ENCODE peak calls at places on chromosomes 1 and 21, in five cellular contexts. L is cardiac muscle cell, N is cardiac fibroblast, I is spleen, M is GM12865. P is an unnamed sample.

GRCh38 chr1:194227157-194227556 is 1040.7 kb upstream of the B3GALT2 start:
- DNase-seq in L (no peak), I (no peak), N (no peak), M (no peak), P (no peak)

GRCh38 chr1:149849246-149849946 is 50.0 kb upstream of the BOLA1 start:
- DNase-seq in M (peak), I (no peak), N (no peak), L (no peak), P (no peak)

GRCh38 chr1:157819215-157819614 is 705 bp downstream of the FCRL1 start:
- DNase-seq in M (no peak), N (no peak), I (no peak), L (no peak), P (no peak)

GRCh38 chr1:90198616-90199015 is 203.7 kb downstream of the ZNF326 start:
- DNase-seq in M (no peak), N (no peak), I (no peak), L (no peak), P (no peak)

GRCh38 chr1:8667869-8668595 is 149.4 kb downstream of the RERE start:
- DNase-seq in L (peak), I (no peak), N (peak), M (no peak), P (peak)

GRCh38 chr1:156387899-156388813 is 19.1 kb downstream of the RHBG start:
- DNase-seq in L (peak), I (no peak), M (no peak), N (no peak), P (no peak)

GRCh38 chr1:37513795-37514349 is 694 bp downstream of the MEAF6 start:
- DNase-seq in L (peak), I (peak), M (peak), N (peak), P (peak)

GRCh38 chr1:64829411-64830033 is 84.6 kb downstream of the RAVER2 start:
- DNase-seq in L (no peak), N (no peak), I (no peak), M (no peak), P (no peak)

GRCh38 chr1:171115280-171115897 is 24.7 kb downstream of the FMO3 start:
- DNase-seq in L (peak), M (no peak), N (peak), I (no peak), P (no peak)

GRCh38 chr1:42973304-42973703 is 14.6 kb upstream of the SLC2A1 start:
- DNase-seq in N (peak), L (no peak), I (peak), M (no peak), P (no peak)

GRCh38 chr1:45767035-45767434 is 16.6 kb upstream of the IPP start:
- DNase-seq in N (peak), I (no peak), M (no peak), L (peak), P (peak)

GRCh38 chr1:25733271-25733670 is 66.7 kb upstream of the SELENON start:
- DNase-seq in M (no peak), L (no peak), N (no peak), I (peak), P (no peak)

GRCh38 chr1:104195395-104195794 is 445.7 kb downstream of the AMY1C start:
- DNase-seq in I (no peak), L (no peak), N (peak), M (no peak), P (no peak)

GRCh38 chr1:25579947-25580309 is 36.5 kb downstream of the LDLRAP1 start:
- DNase-seq in I (peak), N (no peak), L (no peak), M (no peak), P (no peak)

GRCh38 chr1:167442142-167442848 is 76.0 kb downstream of the CD247 start:
- DNase-seq in I (peak), M (peak), L (peak), N (peak), P (peak)

GRCh38 chr1:31788825-31789256 is 24.7 kb upstream of the ADGRB2 start:
- DNase-seq in I (no peak), N (peak), M (no peak), L (peak), P (peak)

GRCh38 chr21:25330266-25330665 is 277.0 kb downstream of the MRPL39 start:
- DNase-seq in M (no peak), I (no peak), N (no peak), L (no peak), P (peak)

GRCh38 chr1:173393655-173393993 is 83.5 kb upstream of the PRDX6 start:
- DNase-seq in I (no peak), L (peak), N (peak), M (no peak), P (peak)

GRCh38 chr21:45823100-45823681 is 158.4 kb upstream of the COL6A1 start:
- DNase-seq in N (no peak), I (peak), M (no peak), L (no peak), P (no peak)

GRCh38 chr1:46554236-46555080 is 3.0 kb upstream of the KNCN start:
- DNase-seq in M (no peak), N (no peak), I (peak), L (no peak), P (no peak)

GRCh38 chr1:15233689-15234088 is 13.3 kb upstream of the FHAD1 start:
- DNase-seq in L (no peak), I (no peak), N (no peak), M (no peak), P (no peak)

GRCh38 chr1:171486048-171486519 is 754 bp downstream of the PRRC2C start:
- DNase-seq in N (peak), I (no peak), L (peak), M (peak), P (peak)

GRCh38 chr1:15678578-15678977 is 5.5 kb upstream of the PLEKHM2 start:
- DNase-seq in N (peak), L (peak), M (peak), I (no peak), P (peak)

GRCh38 chr1:23904748-23905357 is 8.3 kb downstream of the CNR2 start:
- DNase-seq in N (no peak), M (peak), I (no peak), L (no peak), P (no peak)

GRCh38 chr1:109932679-109933078 is 22.0 kb downstream of the CSF1 start:
- DNase-seq in I (no peak), L (no peak), M (no peak), N (no peak), P (no peak)

GRCh38 chr1:201904579-201904978 is 15.9 kb downstream of the SHISA4 start:
- DNase-seq in I (no peak), N (peak), M (no peak), L (peak), P (peak)

GRCh38 chr1:72804541-72804940 is 522.2 kb upstream of the NEGR1 start:
- DNase-seq in M (no peak), N (no peak), L (no peak), I (no peak), P (no peak)

GRCh38 chr1:15755643-15756040 is 3.0 kb upstream of the FBLIM1 start:
- DNase-seq in L (no peak), N (no peak), I (no peak), M (no peak), P (no peak)

GRCh38 chr1:12126781-12127180 is 40.0 kb upstream of the TNFRSF1B start:
- DNase-seq in L (no peak), I (no peak), N (no peak), M (no peak), P (no peak)

GRCh38 chr1:228143480-228144212 is 3.6 kb downstream of the GUK1 start:
- DNase-seq in M (no peak), N (no peak), I (no peak), L (no peak), P (no peak)

GRCh38 chr1:19254416-19254815 is 2.8 kb downstream of the MRTO4 start:
- DNase-seq in I (no peak), N (no peak), L (no peak), M (no peak), P (no peak)

GRCh38 chr1:218377143-218377660 is 32.1 kb downstream of the TGFB2 start:
- DNase-seq in N (peak), L (peak), I (no peak), M (peak), P (peak)

GRCh38 chr1:1332031-1332755 is 1.1 kb downstream of the TAS1R3 start:
- DNase-seq in M (no peak), I (no peak), L (no peak), N (no peak), P (no peak)
- H3K4me3 ChIP-seq in M (no peak), I (no peak), L (no peak), N (no peak), P (no peak)

GRCh38 chr1:40182956-40183710 is 21.9 kb downstream of the RLF start:
- DNase-seq in I (no peak), M (peak), L (peak), N (peak), P (peak)
- TF ChIP-seq CTCF in I (no peak), M (peak), L (peak), N (peak), P (peak)

GRCh38 chr21:38300180-38300579 is 43.4 kb downstream of the KCNJ15 start:
- DNase-seq in I (no peak), N (no peak), M (peak), L (no peak), P (peak)

GRCh38 chr21:38306407-38306806 is 49.6 kb downstream of the KCNJ15 start:
- DNase-seq in L (peak), M (no peak), I (no peak), N (peak), P (peak)

GRCh38 chr21:38301321-38302214 is 44.8 kb downstream of the KCNJ15 start:
- DNase-seq in L (no peak), N (no peak), M (no peak), I (no peak), P (no peak)

GRCh38 chr21:38306833-38307232 is 50.0 kb downstream of the KCNJ15 start:
- DNase-seq in N (peak), M (no peak), L (peak), I (no peak), P (peak)

GRCh38 chr21:38303300-38303699 is 46.5 kb downstream of the KCNJ15 start:
- DNase-seq in M (no peak), I (no peak), L (peak), N (peak), P (peak)
- H3K4me3 ChIP-seq in M (no peak), I (no peak), L (no peak), N (no peak), P (no peak)

DNA sequence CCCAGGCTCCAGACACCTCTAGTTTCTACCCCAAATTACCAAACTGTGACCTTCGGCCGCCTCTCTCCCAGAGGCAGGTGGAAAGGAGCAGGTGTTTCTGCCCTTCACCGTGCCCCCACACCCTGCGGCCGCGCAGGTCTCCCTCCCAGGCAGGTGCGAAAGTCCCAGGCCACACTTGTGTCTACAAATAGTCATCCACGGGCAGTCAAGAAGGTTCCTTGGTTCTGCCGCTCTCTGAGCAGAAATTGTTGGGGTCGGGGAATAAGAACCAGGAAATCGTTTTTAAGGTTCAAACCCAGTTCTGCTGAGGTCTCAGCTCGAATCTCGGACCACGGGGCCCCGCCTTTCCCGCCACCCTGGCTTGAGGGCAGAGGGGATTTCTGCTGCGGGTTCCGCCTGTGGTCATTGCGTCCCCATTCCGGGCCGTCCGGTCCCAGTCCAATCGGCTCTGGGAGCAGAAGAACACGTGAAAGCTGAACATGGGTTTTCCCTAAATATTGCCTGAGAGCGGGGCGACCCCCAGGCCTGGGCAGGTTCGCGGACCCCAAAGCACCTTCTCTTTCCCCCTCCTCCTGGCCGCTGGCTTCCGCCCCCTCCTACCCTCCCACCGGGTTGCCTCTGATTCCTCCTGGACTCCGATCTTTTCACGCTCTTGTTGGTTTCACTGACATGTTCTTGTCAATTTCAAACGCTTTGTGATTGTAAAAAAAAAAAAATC is 1.2 kb upstream of the ATF3 start:
- DNase-seq in N (peak), I (no peak), L (no peak), M (peak), P (no peak)
- TF ChIP-seq CTCF in N (no peak), I (no peak), L (no peak), M (no peak), P (no peak)

GRCh38 chr1:112508242-112509004 is at the start of gene WNT2B:
- DNase-seq in M (peak), L (no peak), I (peak), N (no peak), P (no peak)

GRCh38 chr1:112511897-112512296 is 3.1 kb downstream of the WNT2B start:
- DNase-seq in I (no peak), L (no peak), N (no peak), M (no peak), P (no peak)

GRCh38 chr1:112509005-112509659 is 367 bp downstream of the WNT2B start:
- DNase-seq in I (peak), L (no peak), N (no peak), M (no peak), P (no peak)

GRCh38 chr1:112509660-112510178 is 954 bp downstream of the WNT2B start:
- DNase-seq in M (no peak), N (no peak), L (no peak), I (no peak), P (no peak)

GRCh38 chr1:112510340-112510739 is 1.6 kb downstream of the WNT2B start:
- DNase-seq in I (no peak), N (no peak), M (no peak), L (no peak), P (no peak)
- H3K4me3 ChIP-seq in I (no peak), N (no peak), M (no peak), L (no peak), P (peak)

GRCh38 chr1:10530281-10530740 is 55.6 kb downstream of the PEX14 start:
- DNase-seq in I (no peak), N (no peak), M (no peak), L (peak), P (peak)
- TF ChIP-seq CTCF in I (peak), N (no peak), M (no peak), L (peak), P (peak)

GRCh38 chr1:200130552-200130951 is 103.0 kb downstream of the NR5A2 start:
- DNase-seq in I (no peak), L (peak), M (no peak), N (no peak), P (peak)
- H3K4me3 ChIP-seq in I (no peak), L (no peak), M (no peak), N (no peak), P (no peak)

GRCh38 chr1:229839800-229840199 is 213.8 kb downstream of the URB2 start:
- DNase-seq in I (no peak), L (no peak), M (no peak), N (no peak), P (no peak)
- TF ChIP-seq CTCF in I (no peak), L (no peak), M (no peak), N (no peak), P (no peak)